ENCODE peak calls at places on chromosome 14, in seven cellular contexts. F is brain microvascular endothelial cell, R is WTC11, V is GM13976, U is activated B cell treated with CpG ODN at 0.5 μM for 24 hours, Z is vagina, M is choroid plexus epithelial cell. P is an unnamed sample.

GRCh38 chr14:94341654-94342333 is 18.7 kb upstream of the SERPINA6 start:
- DNase-seq in U (no peak), V (no peak), F (no peak), R (no peak), M (no peak), Z (no peak), P (peak; percentile 28)

GRCh38 chr14:40599726-40600125 is 1007.0 kb upstream of the LRFN5 start:
- DNase-seq in Z (no peak), F (no peak), M (peak; percentile 1), V (no peak), U (no peak), R (no peak), P (no peak)

GRCh38 chr14:51529731-51530130 is 122.0 kb upstream of the FRMD6 start:
- DNase-seq in F (no peak), R (no peak), U (no peak), Z (no peak), M (no peak), V (no peak), P (no peak)

GRCh38 chr14:54427914-54428313 is 13.3 kb downstream of the CNIH1 start:
- DNase-seq in U (no peak), F (no peak), R (no peak), V (no peak), Z (no peak), M (no peak), P (no peak)

GRCh38 chr14:55198749-55199148 is 7.4 kb upstream of the DLGAP5 start:
- DNase-seq in F (no peak), U (no peak), R (no peak), Z (no peak), V (no peak), M (no peak), P (no peak)

GRCh38 chr14:70139384-70139783 is 49.4 kb downstream of the SLC8A3 start:
- DNase-seq in U (no peak), R (no peak), F (no peak), Z (no peak), M (no peak), V (peak; percentile 22), P (no peak)

GRCh38 chr14:61491224-61491623 is 169.8 kb downstream of the PRKCH start:
- DNase-seq in M (no peak), Z (no peak), F (no peak), R (no peak), V (no peak), U (no peak), P (peak; percentile 24)

GRCh38 chr14:105602799-105603763 is 76.7 kb downstream of the TMEM121 start:
- DNase-seq in Z (peak; percentile 72), U (no peak), M (no peak), F (no peak), R (no peak), V (no peak), P (no peak)

GRCh38 chr14:60658909-60659585 is 9.8 kb upstream of the SIX1 start:
- DNase-seq in V (no peak), M (peak; percentile 66), F (no peak), R (no peak), U (no peak), Z (no peak), P (no peak)

GRCh38 chr14:57533214-57533613 is 39.6 kb upstream of the CCDC198 start:
- DNase-seq in F (peak; percentile 8), Z (no peak), V (no peak), U (no peak), R (peak; percentile 30), M (peak; percentile 28), P (peak; percentile 28)

GRCh38 chr14:61388173-61388975 is 67.0 kb downstream of the PRKCH start:
- DNase-seq in Z (no peak), V (peak; percentile 65), M (peak; percentile 20), U (no peak), R (no peak), F (no peak), P (no peak)

GRCh38 chr14:81070511-81070910 is 115.1 kb downstream of the TSHR start:
- DNase-seq in U (no peak), R (no peak), M (no peak), Z (no peak), V (no peak), F (no peak), P (no peak)

GRCh38 chr14:34098045-34098984 is 147.4 kb upstream of the EGLN3 start:
- DNase-seq in M (peak; percentile 69), U (no peak), V (peak; percentile 54), F (peak; percentile 45), R (peak; percentile 25), Z (no peak), P (peak; percentile 71)

GRCh38 chr14:91396959-91397815 is 20.4 kb downstream of the CCDC88C start:
- DNase-seq in R (peak; percentile 51), F (no peak), M (no peak), V (peak; percentile 80), Z (no peak), U (no peak), P (peak; percentile 56)

GRCh38 chr14:55754871-55755270 is 174.9 kb downstream of the KTN1 start:
- DNase-seq in V (no peak), F (no peak), M (no peak), Z (no peak), R (no peak), U (no peak), P (no peak)

GRCh38 chr14:99925471-99925870 is 132.3 kb downstream of the EML1 start:
- DNase-seq in Z (no peak), M (no peak), V (no peak), U (no peak), R (no peak), F (no peak), P (no peak)

DNA sequence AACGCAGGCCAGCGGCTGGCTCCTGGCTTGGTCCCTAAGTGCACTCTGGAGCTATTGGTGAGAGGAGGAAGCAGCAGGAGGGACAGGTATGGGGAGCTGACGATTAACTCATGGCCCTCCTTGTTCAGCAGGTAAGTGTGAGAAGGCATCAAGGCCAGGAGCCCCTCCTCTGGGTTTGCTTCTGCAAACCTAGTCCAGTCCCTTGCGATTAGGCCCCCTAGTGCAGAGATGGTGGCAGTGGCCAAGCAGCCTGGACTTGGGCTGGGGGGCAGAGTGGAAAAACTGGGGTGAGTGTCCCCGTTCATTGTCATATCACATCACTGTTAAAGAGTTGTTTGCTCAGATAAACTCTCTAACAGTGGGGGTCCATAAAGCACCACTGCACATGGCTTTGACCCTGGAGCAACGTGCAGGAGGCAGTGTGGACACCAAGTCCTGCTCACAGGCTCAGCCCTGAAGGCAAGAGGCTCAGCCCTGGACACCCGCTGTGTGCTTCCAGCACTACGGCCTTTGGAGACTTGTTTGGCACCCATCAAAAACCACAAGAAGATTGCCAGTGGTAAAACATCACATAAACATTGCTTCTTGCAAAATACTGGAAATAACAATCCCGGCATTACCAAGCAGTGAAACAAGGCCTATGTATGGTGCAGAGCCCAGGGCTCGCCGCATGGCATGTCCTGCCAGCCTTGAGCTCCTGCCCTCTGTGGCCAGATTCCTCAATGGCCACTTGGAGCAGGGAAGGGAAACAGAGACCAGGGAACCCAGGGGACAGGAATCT is 184.3 kb upstream of the RTL1 start:
- DNase-seq in M (peak; percentile 96), F (no peak), V (no peak), U (no peak), R (peak; percentile 14), Z (no peak), P (no peak)
- TF ChIP-seq CTCF in M (peak; percentile 28), F (peak; percentile 12), V (no peak), U (no peak), R (no peak), Z (no peak), P (no peak)

GRCh38 chr14:46344327-46344937 is 307.1 kb downstream of the RPL10L start:
- DNase-seq in R (no peak), M (peak; percentile 28), Z (no peak), F (peak; percentile 41), U (no peak), V (no peak), P (peak; percentile 4)
- TF ChIP-seq CTCF in R (peak; percentile 33), M (peak; percentile 51), Z (no peak), F (peak; percentile 76), U (no peak), V (peak; percentile 44), P (peak; percentile 45)

GRCh38 chr14:65502676-65503124 is 90.2 kb downstream of the FUT8 start:
- DNase-seq in R (no peak), M (peak; percentile 78), V (peak; percentile 20), F (peak; percentile 70), Z (no peak), U (no peak), P (no peak)

GRCh38 chr14:65500075-65500474 is 87.5 kb downstream of the FUT8 start:
- DNase-seq in M (no peak), F (no peak), Z (no peak), R (no peak), V (no peak), U (no peak), P (no peak)

GRCh38 chr14:65496178-65496993 is 83.9 kb downstream of the FUT8 start:
- DNase-seq in U (no peak), R (no peak), F (no peak), V (no peak), M (peak; percentile 36), Z (no peak), P (no peak)

GRCh38 chr14:65499138-65499537 is 86.6 kb downstream of the FUT8 start:
- DNase-seq in F (no peak), M (no peak), Z (no peak), U (no peak), R (no peak), V (no peak), P (no peak)

GRCh38 chr14:65501328-65501727 is 88.8 kb downstream of the FUT8 start:
- DNase-seq in F (no peak), V (no peak), Z (no peak), U (no peak), R (no peak), M (peak; percentile 22), P (no peak)
- TF ChIP-seq CTCF in F (peak; percentile 30), V (no peak), Z (no peak), U (no peak), R (no peak), M (peak; percentile 38), P (no peak)

GRCh38 chr14:77139540-77140342 is 1.9 kb downstream of the ZDHHC22 start:
- DNase-seq in V (peak; percentile 79), U (peak; percentile 56), F (no peak), M (peak; percentile 27), R (peak; percentile 90), Z (no peak), P (peak; percentile 72)
- TF ChIP-seq CTCF in V (peak; percentile 29), U (no peak), F (peak; percentile 74), M (peak; percentile 64), R (peak; percentile 75), Z (no peak), P (peak; percentile 76)

DNA sequence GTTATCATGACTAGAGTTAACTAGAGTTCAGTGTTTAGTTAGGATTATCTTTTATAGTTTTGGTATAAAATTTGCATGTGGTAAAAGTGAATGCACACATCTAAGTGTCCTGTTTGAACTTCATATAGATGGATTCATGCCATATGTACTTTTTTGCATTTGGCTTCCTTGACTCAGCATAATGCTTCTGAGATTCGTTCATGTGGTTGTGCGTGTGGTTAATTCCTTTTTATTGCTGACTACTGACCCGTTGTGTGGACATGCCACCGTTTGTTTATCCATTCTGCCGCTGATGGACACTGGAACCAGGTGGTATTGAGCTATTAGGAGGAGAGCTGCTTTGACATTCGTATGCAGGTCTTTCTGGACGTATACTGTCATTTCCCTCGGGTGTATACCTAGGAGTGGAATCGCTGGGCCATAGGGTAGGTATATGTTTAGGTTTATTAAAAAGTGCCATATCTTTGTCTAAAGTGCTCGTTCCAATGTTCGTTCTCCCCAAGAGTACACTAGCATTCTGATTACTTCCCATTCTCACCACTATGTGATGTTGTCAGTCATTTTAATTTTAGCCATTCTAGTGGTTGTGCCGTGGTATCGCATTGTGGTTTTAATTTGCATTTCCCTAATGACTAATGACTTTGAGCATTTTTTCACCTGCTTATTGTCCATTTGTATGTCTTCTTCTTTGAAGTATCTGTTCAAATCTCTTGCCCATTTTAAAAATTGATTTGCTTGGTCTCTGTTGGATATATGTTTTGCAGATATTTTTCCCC is 37.7 kb downstream of the RIN3 start:
- DNase-seq in F (no peak), R (no peak), Z (no peak), V (peak; percentile 76), M (no peak), U (no peak), P (no peak)
- TF ChIP-seq CTCF in F (no peak), R (no peak), Z (no peak), V (peak; percentile 29), M (no peak), U (no peak), P (no peak)